ENCODE peak calls at places on chromosomes 4 and X, in six cellular contexts. Z is HCT116, N is SK-N-SH, G is GM12878, E is GM23338, D is K562. B is an unnamed sample. For H3K4me1, the result is how much of the 10 kb centered on the place peaks cover.

GRCh38 chr4:110515676-110516075 is 39.7 kb downstream of the ENPEP start:
- DNase-seq in Z (no peak), D (no peak), G (no peak), N (no peak), E (no peak), B (no peak)

GRCh38 chrX:9706426-9706825 is 59.2 kb downstream of the GPR143 start:
- DNase-seq in Z (no peak), G (no peak), N (no peak), D (no peak), E (no peak), B (no peak)

GRCh38 chr4:98945297-98945850 is 16.4 kb upstream of the EIF4E start:
- DNase-seq in Z (no peak), D (no peak), G (no peak), E (no peak), N (no peak), B (no peak)

GRCh38 chr4:156941940-156942548 is 29.6 kb downstream of the PDGFC start:
- DNase-seq in E (peak), D (no peak), Z (no peak), N (no peak), G (no peak), B (no peak)

GRCh38 chrX:24317567-24317966 is 3.7 kb upstream of the SUPT20HL2 start:
- DNase-seq in Z (no peak), G (no peak), E (no peak), D (no peak), N (peak), B (no peak)

GRCh38 chrX:147884958-147885357 is 26.8 kb upstream of the FMR1 start:
- DNase-seq in Z (no peak), E (no peak), N (no peak), G (no peak), D (no peak), B (no peak)

GRCh38 chrX:148601034-148601433 is 100.6 kb downstream of the AFF2 start:
- DNase-seq in E (no peak), D (peak), G (no peak), Z (no peak), N (no peak), B (no peak)

GRCh38 chr4:107757860-107758476 is 37.9 kb upstream of the PAPSS1 start:
- DNase-seq in Z (no peak), N (peak), E (peak), D (peak), G (no peak), B (no peak)

GRCh38 chr4:153294631-153295030 is 49.9 kb upstream of the MND1 start:
- DNase-seq in N (no peak), D (no peak), G (no peak), E (no peak), Z (no peak), B (no peak)

DNA sequence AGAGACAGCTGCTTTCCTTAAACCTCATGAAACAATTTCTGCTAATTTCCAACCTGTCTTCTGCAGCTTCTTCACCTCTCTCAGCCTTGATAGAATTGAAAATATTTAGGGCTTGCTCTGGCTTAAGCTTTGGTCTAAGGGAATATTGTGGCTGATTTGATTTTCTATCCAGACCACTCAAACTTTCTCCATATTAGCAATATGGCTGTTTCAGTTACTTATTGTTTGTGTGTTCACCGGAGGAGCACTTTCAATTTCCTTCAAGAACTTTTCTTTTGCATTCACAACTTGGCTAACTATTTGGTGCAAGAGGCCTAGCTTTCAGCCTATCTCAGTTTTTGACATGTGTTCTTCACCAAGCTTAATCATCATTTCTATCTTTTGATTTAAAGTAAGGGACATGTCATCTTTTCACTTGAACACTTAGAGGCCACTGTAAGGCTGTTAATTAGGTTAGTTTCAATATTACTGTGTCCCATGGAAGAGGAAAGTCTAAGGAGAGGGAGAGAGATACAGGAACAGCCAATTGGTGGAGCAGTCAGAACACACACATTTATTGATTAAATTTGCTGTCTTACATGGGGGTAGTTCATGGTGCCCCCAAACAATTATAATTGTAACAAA is 213.2 kb downstream of the RASL11B start:
- DNase-seq in Z (no peak), E (no peak), D (no peak), G (peak), N (no peak), B (no peak)
- TF ChIP-seq REST in Z (no peak), E (no peak), D (no peak), G (no peak), N (no peak), B (no peak)

DNA sequence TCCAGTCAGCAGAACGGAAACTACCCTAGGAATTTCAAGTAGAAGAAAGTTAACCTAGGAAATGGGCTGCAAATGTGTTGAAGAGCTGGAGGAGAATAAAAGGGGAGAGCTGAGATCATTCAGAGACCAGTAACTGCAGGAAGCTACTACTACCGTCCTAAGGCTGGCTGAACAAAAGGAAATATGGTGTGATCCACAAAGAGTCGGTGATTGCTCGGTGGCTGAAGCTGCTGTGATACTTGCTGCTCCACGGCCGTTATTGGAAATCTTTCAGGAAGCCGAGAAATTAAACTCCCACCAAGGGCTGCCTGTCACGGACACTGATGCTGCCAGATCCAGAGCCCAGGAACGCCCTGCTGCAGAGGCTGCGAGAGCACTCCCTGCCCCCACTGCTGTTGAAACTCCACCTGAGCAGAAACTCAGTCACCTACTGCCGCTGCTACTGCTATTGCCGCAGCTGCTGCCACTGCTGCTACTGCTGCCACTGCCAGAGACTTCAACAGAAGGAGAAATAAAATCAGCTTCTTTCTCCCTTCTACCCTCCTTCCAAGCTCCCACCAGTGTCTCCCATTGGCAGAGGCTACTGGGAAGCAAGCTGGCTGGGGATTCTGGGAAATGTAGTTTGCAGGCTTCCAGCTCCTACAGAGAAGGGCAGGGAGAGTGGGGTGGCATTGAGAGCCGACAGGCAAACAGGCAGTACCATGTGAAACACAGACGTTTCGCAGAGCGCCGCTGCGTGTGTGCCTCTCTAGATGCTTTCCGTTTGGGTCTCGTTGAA is 125.9 kb upstream of the ENPP6 start:
- DNase-seq in D (peak), N (peak), E (peak), Z (peak), G (peak), B (peak)
- TF ChIP-seq POLR2AphosphoS5 in D (no peak), N (peak), E (peak), Z (no peak), G (peak), B (no peak)

GRCh38 chr4:182969651-182970279 is 52.6 kb upstream of the DCTD start:
- DNase-seq in E (no peak), Z (no peak), N (no peak), G (no peak), D (peak), B (no peak)

GRCh38 chr4:182971702-182972101 is 54.5 kb upstream of the DCTD start:
- DNase-seq in Z (no peak), G (no peak), N (no peak), E (no peak), D (peak), B (no peak)

GRCh38 chr4:182975806-182976205 is 58.6 kb upstream of the DCTD start:
- DNase-seq in D (peak), N (peak), E (no peak), Z (peak), G (peak), B (peak)

GRCh38 chr4:182968917-182969650 is 51.9 kb upstream of the DCTD start:
- DNase-seq in N (no peak), Z (no peak), E (peak), D (peak), G (no peak), B (no peak)

DNA sequence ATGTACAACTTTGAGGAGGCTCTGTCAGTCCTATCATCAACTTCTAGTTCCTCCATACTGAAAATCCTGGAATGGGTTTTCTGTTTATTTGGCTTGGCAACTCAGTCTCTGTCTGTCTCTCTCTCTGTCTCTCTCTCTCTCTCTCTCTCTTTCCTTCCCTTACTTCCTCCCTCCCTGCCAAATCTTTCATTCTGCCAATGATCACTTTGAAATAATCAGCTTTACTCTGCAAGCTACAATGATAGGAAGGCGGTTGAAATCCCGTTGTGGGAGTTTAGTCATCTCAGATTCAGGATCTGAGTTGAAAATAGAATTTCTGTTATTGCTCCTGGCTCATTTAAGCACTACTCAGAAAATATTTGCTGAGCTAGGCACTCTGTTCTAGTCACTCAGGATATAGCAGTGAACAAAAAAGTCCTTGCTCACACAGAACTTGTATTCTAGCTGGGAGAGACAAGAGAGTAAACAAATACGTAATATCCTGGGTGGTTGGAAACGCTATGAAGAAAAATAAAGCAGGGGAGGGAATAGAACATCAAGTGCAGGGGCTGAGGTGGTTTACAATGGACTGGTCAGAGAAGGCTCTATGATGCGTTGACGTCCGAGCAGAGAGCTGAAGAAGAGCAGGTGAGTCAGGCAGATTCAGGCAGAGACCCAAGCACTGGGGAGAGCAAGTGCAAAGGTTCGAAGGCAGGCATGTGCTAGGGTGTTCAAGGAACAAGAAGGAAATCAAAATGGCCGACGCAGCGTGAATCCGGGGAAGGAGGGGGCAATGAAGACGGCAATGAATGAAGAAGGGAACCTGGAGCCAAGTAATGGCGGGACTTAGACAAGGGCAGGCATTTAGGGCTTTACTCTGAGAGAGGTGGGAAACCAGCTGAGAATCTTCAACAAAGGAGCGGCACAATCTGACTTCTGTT is 56.5 kb upstream of the DCTD start:
- DNase-seq in N (no peak), G (no peak), D (no peak), E (peak), Z (no peak), B (no peak)
- H3K4me1 ChIP-seq in N (under half), G (under half), D (under half), E (under half), Z (under half), B (under half)

DNA sequence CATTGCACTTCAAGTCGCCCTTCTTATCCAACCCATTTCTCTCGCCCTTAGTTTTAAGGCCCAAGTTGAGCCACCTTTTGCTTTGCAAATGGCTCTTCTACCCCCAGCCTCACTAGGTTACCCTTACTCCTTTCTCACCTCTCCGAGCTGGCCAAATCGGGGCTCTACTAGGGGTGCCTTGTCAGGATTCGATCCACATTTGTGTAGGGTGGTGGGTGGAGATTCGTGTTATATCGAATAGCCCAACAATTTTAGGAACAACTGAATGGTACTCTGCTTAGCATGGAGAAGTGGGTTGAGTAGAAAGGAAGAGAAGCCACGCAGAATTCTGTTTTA is 3.5 kb downstream of the SLIT2 start:
- DNase-seq in E (no peak), N (no peak), D (no peak), G (no peak), Z (no peak), B (no peak)
- TF ChIP-seq REST in E (no peak), N (no peak), D (no peak), G (no peak), Z (no peak), B (no peak)

DNA sequence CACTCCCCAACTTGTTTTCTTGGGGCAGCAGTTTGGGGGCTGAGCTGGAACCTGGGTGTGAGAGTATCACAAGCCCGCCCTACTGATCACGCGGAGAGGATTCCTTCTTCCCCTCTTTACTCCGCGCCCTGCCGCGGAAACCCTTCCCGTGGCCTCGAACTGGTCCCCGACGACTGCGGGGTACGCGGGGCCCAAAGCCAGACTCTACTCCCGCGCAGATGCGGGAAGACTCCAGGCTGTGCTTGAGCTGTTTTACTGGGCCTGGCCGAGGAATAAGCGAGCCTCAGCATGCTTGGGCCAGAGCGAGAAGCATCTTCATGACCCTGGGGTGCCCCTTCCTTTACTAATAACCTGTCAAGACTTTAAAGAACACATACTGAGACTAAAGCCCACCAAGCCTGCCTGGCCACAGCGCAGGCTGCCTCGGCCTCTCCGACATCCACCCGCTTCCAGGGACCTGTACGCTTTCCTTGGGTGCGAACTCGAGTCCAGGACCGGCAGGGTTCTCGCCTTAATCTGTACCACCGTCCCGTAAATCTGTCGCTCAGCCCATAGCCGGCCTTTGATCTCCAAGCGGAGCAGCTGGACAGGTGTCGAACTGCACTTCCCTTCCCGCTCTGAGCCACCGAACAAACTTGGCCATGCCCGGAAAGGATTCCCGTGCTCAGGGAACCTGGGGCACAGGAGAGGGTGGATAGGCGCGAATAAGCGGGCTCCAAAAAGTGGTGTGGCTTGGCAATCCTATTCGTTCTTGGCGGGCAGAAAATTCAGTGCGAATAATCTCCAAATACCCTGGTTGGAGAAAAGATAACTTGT is 55.0 kb upstream of the TMEM33 start:
- DNase-seq in E (peak), N (peak), Z (no peak), D (no peak), G (no peak), B (no peak)
- TF ChIP-seq POLR2AphosphoS5 in E (no peak), N (no peak), Z (no peak), D (no peak), G (no peak), B (no peak)